ENCODE peak calls at places on chromosomes 2 and 18, in ten cellular contexts. D, C, Z, R, L, X, W, G, F and Q are unnamed samples.
A peak's percentile ranks its signal among the peaks of the same experiment; 100 is the strongest.

GRCh38 chr2:237244976-237245646 is 159.4 kb downstream of the COPS8 start:
- DNase-seq in Z (no peak), G (no peak), W (peak; percentile 96), F (peak; percentile 98), R (no peak), X (no peak), L (no peak), C (no peak), D (no peak), Q (peak; percentile 99)

GRCh38 chr2:183024701-183025100 is 13.6 kb downstream of the NCKAP1 start:
- DNase-seq in X (no peak), D (no peak), R (no peak), C (no peak), Z (no peak), L (no peak), G (no peak), F (peak; percentile 16), W (peak; percentile 89), Q (peak; percentile 61)

GRCh38 chr18:25787281-25787680 is 303.1 kb downstream of the SS18 start:
- DNase-seq in D (no peak), Z (no peak), G (no peak), R (no peak), F (no peak), X (no peak), C (no peak), L (no peak), W (no peak), Q (no peak)

GRCh38 chr2:177285892-177286715 is 21.6 kb upstream of the NFE2L2 start:
- DNase-seq in G (no peak), D (no peak), C (no peak), R (no peak), W (peak; percentile 45), X (no peak), Z (no peak), L (no peak), F (no peak), Q (no peak)

GRCh38 chr2:134716716-134717585 is 1.8 kb downstream of the TMEM163 start:
- DNase-seq in Z (no peak), C (no peak), D (no peak), W (no peak), G (no peak), L (no peak), X (no peak), F (no peak), R (no peak), Q (no peak)

GRCh38 chr2:64653174-64654062 is at the start of gene SERTAD2:
- DNase-seq in F (peak; percentile 94), C (peak; percentile 88), X (peak; percentile 86), L (peak; percentile 92), Z (peak; percentile 93), G (peak; percentile 82), W (peak; percentile 88), R (peak; percentile 89), D (peak; percentile 92), Q (peak; percentile 88)

GRCh38 chr2:1455466-1455865 is 42.2 kb downstream of the TPO start:
- DNase-seq in W (peak; percentile 23), C (no peak), X (no peak), Z (no peak), D (no peak), L (no peak), G (no peak), R (no peak), F (no peak), Q (peak; percentile 63)

GRCh38 chr2:18402888-18403287 is 157.6 kb downstream of the RDH14 start:
- DNase-seq in C (no peak), L (no peak), W (no peak), G (no peak), X (no peak), F (no peak), Z (no peak), R (no peak), D (no peak), Q (peak; percentile 50)

GRCh38 chr18:45728341-45729010 is 4.5 kb downstream of the SLC14A1 start:
- DNase-seq in R (no peak), Z (no peak), C (no peak), G (no peak), L (no peak), W (peak; percentile 21), F (peak; percentile 53), D (no peak), X (no peak), Q (peak; percentile 89)

GRCh38 chr2:239726091-239726591 is 299.0 kb downstream of the NDUFA10 start:
- DNase-seq in F (no peak), X (no peak), G (no peak), L (no peak), W (no peak), R (no peak), Z (no peak), C (peak; percentile 9), D (no peak), Q (no peak)

GRCh38 chr18:10023853-10024638 is 110.2 kb downstream of the VAPA start:
- DNase-seq in X (no peak), D (no peak), C (no peak), Z (peak; percentile 9), F (no peak), W (no peak), L (no peak), R (no peak), G (no peak), Q (no peak)

GRCh38 chr2:98658816-98659486 is 50.6 kb downstream of the UNC50 start:
- DNase-seq in G (no peak), R (no peak), Z (no peak), C (no peak), D (no peak), W (no peak), F (no peak), L (no peak), X (no peak), Q (no peak)

GRCh38 chr18:65091737-65092329 is 659.0 kb upstream of the CDH7 start:
- DNase-seq in G (no peak), W (peak; percentile 1), L (no peak), R (no peak), C (no peak), Z (no peak), D (no peak), X (no peak), F (peak; percentile 1), Q (no peak)

GRCh38 chr2:120287183-120288015 is 34.7 kb downstream of the RALB start:
- DNase-seq in C (no peak), F (peak; percentile 45), L (no peak), D (no peak), W (peak; percentile 68), X (no peak), Z (no peak), R (no peak), G (no peak), Q (peak; percentile 84)

GRCh38 chr2:12436483-12436882 is 280.3 kb upstream of the TRIB2 start:
- DNase-seq in D (no peak), Z (no peak), W (peak; percentile 38), C (no peak), G (no peak), R (no peak), F (no peak), X (no peak), L (no peak), Q (no peak)

GRCh38 chr2:122168799-122169198 is 413.3 kb downstream of the TSN start:
- DNase-seq in F (no peak), X (no peak), R (no peak), C (no peak), G (no peak), Z (no peak), D (no peak), L (no peak), W (no peak), Q (no peak)
- TF ChIP-seq CTCF in F (peak; percentile 35), X (no peak), R (no peak), C (no peak), G (no peak), Z (no peak), D (no peak), L (no peak), W (no peak), Q (peak; percentile 11)

GRCh38 chr2:199946196-199946595 is 9.1 kb downstream of the TYW5 start:
- DNase-seq in L (no peak), R (no peak), C (no peak), D (no peak), W (no peak), F (no peak), Z (no peak), X (no peak), G (no peak), Q (peak; percentile 13)

GRCh38 chr2:199943373-199943772 is 11.9 kb downstream of the TYW5 start:
- DNase-seq in G (no peak), Z (no peak), X (no peak), D (no peak), C (no peak), W (no peak), R (no peak), F (no peak), L (no peak), Q (no peak)

GRCh38 chr2:199936554-199936953 is 18.7 kb downstream of the TYW5 start:
- DNase-seq in F (no peak), D (no peak), G (no peak), X (no peak), C (no peak), L (no peak), W (no peak), Z (no peak), R (no peak), Q (no peak)

DNA sequence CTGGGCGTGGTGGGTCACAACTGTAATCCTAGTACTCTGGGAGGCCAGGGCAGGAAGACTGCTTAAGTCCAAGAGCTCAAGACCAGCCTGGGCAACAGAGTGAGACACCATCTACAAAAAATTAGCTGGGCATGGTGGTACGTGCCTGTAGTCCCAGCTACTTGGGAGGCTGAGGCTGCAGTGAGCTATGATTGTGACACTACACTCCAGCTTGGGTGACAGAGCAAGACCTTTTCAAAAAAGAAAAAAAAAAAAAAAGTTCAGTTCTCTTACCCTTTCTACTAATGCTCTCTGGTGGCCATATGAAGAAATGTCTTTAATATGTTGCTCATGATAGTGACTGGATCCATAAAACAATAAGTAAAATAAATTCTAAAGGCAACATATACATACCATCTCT is 14.9 kb downstream of the TYW5 start:
- DNase-seq in G (no peak), Z (no peak), L (no peak), X (no peak), F (peak; percentile 34), R (no peak), C (no peak), W (peak; percentile 43), D (no peak), Q (peak; percentile 37)
- H3K4me3 ChIP-seq in G (no peak overlapping the region), Z (no peak overlapping the region), L (no peak overlapping the region), X (no peak overlapping the region), F (no peak overlapping the region), R (no peak overlapping the region), C (no peak overlapping the region), W (no peak overlapping the region), D (no peak overlapping the region), Q (no peak overlapping the region)

DNA sequence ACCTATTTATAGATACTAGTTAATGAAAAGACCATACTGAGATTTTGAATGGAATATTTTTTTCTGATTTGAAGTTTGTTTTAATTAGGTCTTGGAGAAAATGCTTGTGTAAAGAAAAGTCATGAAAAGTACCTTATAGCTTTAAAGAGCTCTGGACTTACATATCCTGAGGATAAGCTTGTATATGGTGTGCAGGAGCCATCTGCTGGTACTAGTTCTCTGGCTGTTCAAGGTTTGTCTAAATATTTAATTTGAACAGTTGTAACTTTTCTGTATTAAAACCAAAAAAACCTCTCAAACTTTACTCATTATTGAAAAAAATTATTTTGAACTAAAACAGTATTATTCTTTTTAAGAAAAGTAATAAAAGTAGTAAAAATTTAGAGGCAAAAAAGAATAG is 50.2 kb downstream of the UBR3 start:
- DNase-seq in C (no peak), W (peak; percentile 41), R (no peak), F (peak; percentile 70), G (no peak), L (no peak), X (no peak), Z (no peak), D (no peak), Q (peak; percentile 16)
- TF ChIP-seq CTCF in C (no peak), W (peak; percentile 35), R (peak; percentile 45), F (peak; percentile 19), G (peak; percentile 49), L (peak; percentile 39), X (no peak), Z (peak; percentile 45), D (peak; percentile 24), Q (peak; percentile 30)

GRCh38 chr18:75198046-75198445 is 10.9 kb downstream of the PTGR3 start:
- DNase-seq in L (no peak), D (no peak), F (peak; percentile 55), Z (no peak), C (no peak), G (no peak), W (peak; percentile 52), X (no peak), R (no peak), Q (peak; percentile 64)
- H3K4me3 ChIP-seq in L (no peak overlapping the region), D (no peak overlapping the region), F (no peak overlapping the region), Z (no peak overlapping the region), C (no peak overlapping the region), G (no peak overlapping the region), W (no peak overlapping the region), X (no peak overlapping the region), R (no peak overlapping the region), Q (no peak overlapping the region)